ENCODE peak calls at places on chromosomes 12 and 14, in four cellular contexts. P is IMR-90, R is GM10248, V is GM20000. A is an unnamed sample.

GRCh38 chr14:50232276-50232642 is 881 bp upstream of the SOS2 start:
- DNase-seq in P (no peak), R (no peak), V (no peak), A (no peak)

GRCh38 chr12:23611320-23611719 is 338.1 kb downstream of the SOX5 start:
- DNase-seq in P (peak), R (no peak), V (no peak), A (no peak)

GRCh38 chr12:5965950-5966383 is 20.9 kb upstream of the ANO2 start:
- DNase-seq in P (peak), R (peak), V (peak), A (peak)

GRCh38 chr12:65121049-65121955 is at the start of gene WIF1:
- DNase-seq in P (no peak), R (peak), V (peak), A (peak)

GRCh38 chr14:72547999-72548398 is 345.9 kb downstream of the DPF3 start:
- DNase-seq in P (no peak), R (no peak), V (no peak), A (no peak)

GRCh38 chr14:61565181-61565580 is 130.1 kb upstream of the HIF1A start:
- DNase-seq in P (peak), R (no peak), V (no peak), A (no peak)

GRCh38 chr14:94523265-94523664 is 14.0 kb upstream of the SERPINA12 start:
- DNase-seq in P (no peak), R (no peak), V (no peak), A (no peak)

GRCh38 chr12:66822961-66823360 is 144.1 kb upstream of the GRIP1 start:
- DNase-seq in P (no peak), R (no peak), V (no peak), A (no peak)

GRCh38 chr14:26190644-26191043 is 407.2 kb downstream of the NOVA1 start:
- DNase-seq in P (no peak), R (no peak), V (no peak), A (no peak)

GRCh38 chr14:61619494-61619893 is 75.8 kb upstream of the HIF1A start:
- DNase-seq in P (no peak), R (no peak), V (no peak), A (no peak)

GRCh38 chr12:67599691-67600090 is 48.9 kb upstream of the DYRK2 start:
- DNase-seq in P (no peak), R (no peak), V (no peak), A (no peak)

GRCh38 chr12:132284618-132285310 is 44.6 kb downstream of the GALNT9 start:
- DNase-seq in P (no peak), R (no peak), V (no peak), A (no peak)

GRCh38 chr14:33943081-33943480 is 7.8 kb downstream of the EGLN3 start:
- DNase-seq in P (no peak), R (no peak), V (no peak), A (no peak)

GRCh38 chr12:70883855-70884254 is 36.7 kb downstream of the PTPRR start:
- DNase-seq in P (no peak), R (no peak), V (no peak), A (no peak)

GRCh38 chr14:67319142-67319541 is 40.5 kb downstream of the ATP6V1D start:
- DNase-seq in P (peak), R (no peak), V (no peak), A (no peak)

GRCh38 chr12:120625557-120626419 is 14.6 kb upstream of the CABP1 start:
- DNase-seq in P (no peak), R (no peak), V (no peak), A (no peak)

GRCh38 chr12:57139796-57140649 is 7.4 kb downstream of the LRP1-AS start:
- DNase-seq in P (peak), R (no peak), V (no peak), A (no peak)

GRCh38 chr12:107344035-107344808 is 250.9 kb upstream of the CRY1 start:
- DNase-seq in P (peak), R (no peak), V (no peak), A (no peak)

GRCh38 chr12:115710104-115710564 is 567.4 kb downstream of the MED13L start:
- DNase-seq in P (peak), R (no peak), V (no peak), A (no peak)

GRCh38 chr14:33555710-33556350 is 395.0 kb downstream of the EGLN3 start:
- DNase-seq in P (no peak), R (no peak), V (no peak), A (no peak)

GRCh38 chr12:44574586-44574985 is 301.5 kb downstream of the NELL2 start:
- DNase-seq in P (no peak), R (no peak), V (no peak), A (no peak)

DNA sequence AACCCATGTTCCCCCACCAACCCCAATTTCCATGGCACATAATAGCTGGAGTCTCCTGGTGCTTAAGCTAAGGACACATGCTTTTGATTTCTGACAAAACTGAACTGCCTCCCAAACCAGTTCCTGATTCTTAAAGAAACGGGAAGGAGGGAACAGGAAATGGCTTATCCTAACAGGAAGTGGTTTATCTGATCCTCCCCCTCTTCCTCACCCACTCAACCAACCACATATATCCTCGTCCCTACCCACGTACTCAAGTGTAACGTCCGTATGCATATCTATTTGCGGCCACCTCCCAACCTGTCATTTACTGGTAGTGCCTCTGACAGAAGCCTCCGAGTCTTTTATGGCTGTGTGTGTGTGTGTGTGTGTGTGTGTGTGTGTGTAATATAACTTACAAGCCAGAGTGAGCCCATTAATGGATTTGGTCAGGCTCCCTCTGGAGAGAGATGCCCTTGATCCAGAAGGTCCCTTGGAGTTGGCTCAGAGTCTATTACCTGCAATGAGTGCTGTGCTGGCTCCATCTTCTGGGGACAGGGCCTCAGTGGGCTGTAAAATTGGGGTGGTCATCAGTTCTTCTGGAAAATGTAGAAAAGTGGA is 7.7 kb downstream of the DAZAP2 start:
- DNase-seq in P (peak), R (no peak), V (no peak), A (peak)
- TF ChIP-seq CTCF in P (no peak), R (peak), V (peak), A (no peak)

DNA sequence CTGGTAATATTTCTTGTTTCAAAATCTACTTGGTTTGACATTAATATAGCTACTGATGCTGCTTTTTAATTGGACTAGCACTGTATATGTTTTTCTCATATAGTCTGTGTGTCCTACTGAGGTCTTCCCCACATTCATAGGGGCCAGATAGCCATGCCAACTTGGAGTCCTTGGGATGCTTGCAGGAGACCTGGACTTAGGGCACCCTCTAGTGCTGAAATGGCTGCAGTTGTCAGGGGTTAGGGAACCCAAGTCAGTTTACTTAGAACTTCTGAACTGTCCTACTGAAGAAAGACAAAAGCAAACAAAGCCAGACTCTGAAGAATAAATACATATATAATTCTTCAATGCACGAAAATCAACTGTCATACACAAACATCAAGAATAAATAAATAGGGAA is 279.9 kb upstream of the SYT1 start:
- DNase-seq in P (peak), R (no peak), V (no peak), A (no peak)
- TF ChIP-seq CTCF in P (peak), R (no peak), V (no peak), A (peak)

DNA sequence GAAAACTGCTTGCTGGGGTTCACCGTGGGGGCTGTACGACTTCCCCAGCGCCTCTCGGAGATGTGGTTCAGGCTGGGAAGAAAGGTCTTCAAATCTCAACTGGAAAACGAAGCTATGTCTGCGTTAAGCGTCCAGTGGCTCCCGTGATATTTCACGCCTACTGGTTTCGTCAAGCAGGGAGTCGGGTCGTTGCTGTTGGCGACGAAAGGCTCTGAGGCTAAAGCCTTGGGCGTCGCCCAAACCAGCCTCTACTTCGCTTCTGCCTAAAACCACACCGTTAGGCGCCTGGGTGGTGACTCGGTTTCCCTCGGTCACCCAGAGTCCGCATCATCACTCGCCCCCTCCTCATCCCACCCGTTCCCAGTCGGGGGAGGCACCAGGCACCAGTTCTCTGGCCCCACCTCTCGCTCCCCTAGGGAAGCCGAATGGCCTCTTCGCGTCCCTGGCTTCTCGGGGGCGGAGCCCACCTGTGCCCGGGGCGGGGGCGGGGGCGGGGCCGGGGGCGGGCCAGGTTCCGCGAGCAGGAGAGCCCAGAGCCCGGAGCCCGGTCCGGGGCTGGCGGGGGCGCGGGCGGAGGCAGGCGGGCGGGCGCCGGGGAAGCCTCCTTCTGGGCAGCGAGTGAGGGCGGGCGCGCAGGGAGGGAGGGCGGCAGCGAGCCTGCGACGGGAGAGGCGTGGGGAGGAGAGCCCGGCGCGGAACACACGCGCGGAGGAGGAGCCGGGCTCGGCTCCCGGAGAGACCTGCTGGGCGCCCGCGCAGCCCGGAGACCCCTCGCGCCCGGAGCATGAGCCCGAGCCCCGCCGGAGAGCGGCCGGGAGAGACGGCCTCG is at the start of gene B4GALNT3:
- DNase-seq in P (no peak), R (peak), V (peak), A (peak)
- TF ChIP-seq CTCF in P (no peak), R (no peak), V (no peak), A (no peak)

GRCh38 chr14:90941705-90942104 is 118.7 kb downstream of the RPS6KA5 start:
- DNase-seq in P (no peak), R (no peak), V (no peak), A (no peak)
- TF ChIP-seq CTCF in P (no peak), R (no peak), V (no peak), A (no peak)

DNA sequence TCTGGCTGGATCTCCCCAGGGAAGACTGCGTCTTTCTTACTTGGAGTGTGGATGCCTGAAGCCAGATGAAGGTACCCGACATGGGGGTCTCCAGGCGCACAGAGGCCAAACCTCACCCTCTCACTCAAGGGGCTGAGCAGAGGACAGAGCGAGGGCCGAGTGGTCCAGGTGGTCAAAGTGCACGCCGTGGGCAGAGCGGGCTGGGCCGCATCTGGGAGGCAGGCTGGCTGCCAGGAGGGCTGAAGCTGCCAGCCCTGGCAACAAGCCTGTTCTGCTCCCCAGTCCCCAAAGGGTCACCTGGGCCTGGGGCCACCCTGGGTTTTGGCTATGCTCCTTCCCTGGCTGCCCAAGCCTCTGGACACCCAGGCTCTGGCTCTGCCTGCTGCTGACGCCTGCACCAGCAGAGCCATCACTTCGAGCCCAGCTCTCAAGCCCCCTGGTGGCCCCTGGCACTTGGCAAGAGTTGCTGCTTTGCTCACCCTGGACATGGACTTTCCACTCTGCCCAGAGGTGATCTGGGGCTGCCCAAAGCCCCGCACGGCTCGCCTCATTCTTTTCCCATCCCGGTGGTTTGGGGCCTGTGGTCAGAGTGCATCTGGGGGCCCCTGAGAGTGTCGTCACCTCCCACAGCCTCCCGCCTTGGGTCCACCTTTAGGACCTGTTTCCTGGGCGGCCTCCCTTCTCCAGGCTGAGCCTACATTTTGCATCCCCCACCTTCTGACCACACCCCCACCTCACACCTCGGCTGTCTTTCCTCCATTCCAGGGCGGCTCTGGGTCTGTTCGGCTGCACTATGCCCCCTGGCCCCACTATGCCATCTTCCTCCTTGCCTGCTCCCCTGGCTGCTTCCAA is 2.8 kb downstream of the ADSS1 start:
- DNase-seq in P (no peak), R (no peak), V (no peak), A (no peak)
- TF ChIP-seq CTCF in P (no peak), R (no peak), V (no peak), A (no peak)

GRCh38 chr12:88951177-88951576 is 370.9 kb upstream of the KITLG start:
- DNase-seq in P (no peak), R (no peak), V (no peak), A (no peak)

GRCh38 chr12:88945041-88945732 is 364.9 kb upstream of the KITLG start:
- DNase-seq in P (peak), R (no peak), V (no peak), A (no peak)

GRCh38 chr12:88944403-88944802 is 364.1 kb upstream of the KITLG start:
- DNase-seq in P (peak), R (no peak), V (no peak), A (no peak)

GRCh38 chr12:88946377-88946997 is 366.2 kb upstream of the KITLG start:
- DNase-seq in P (peak), R (no peak), V (no peak), A (no peak)

GRCh38 chr12:88947486-88948043 is 367.3 kb upstream of the KITLG start:
- DNase-seq in P (no peak), R (no peak), V (no peak), A (no peak)
- TF ChIP-seq CTCF in P (no peak), R (no peak), V (no peak), A (no peak)

DNA sequence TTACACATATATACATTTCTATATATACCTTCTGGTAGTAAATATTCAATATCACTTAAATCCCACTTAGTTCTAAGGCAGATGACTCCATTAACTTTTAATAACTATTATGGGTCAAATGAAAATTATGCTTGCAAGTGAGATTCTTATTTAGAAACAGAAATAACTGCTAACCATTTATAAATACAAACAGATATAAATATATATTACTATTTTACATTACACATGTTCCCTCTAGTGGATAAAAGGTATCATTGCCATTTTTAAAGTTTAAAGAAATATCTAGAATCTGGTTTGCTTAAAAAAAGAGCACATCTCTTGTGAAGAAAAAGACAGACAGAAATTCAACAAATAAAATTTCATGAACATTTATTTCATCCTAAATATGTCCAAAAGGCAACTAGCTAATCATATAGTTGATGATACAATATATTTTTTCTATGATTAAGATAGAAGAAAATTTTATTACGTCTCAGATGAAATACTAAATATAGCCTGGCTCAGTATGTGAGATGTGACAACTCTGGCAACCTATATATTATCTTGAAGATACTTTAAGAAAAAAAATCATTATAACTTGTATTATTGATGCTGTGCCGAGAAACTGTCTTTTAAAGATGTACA is 11.7 kb upstream of the RAD51AP1 start:
- DNase-seq in P (peak), R (no peak), V (peak), A (peak)
- TF ChIP-seq CTCF in P (peak), R (peak), V (no peak), A (no peak)

GRCh38 chr14:99430491-99430890 is 50.2 kb downstream of the SETD3 start:
- DNase-seq in P (no peak), R (peak), V (no peak), A (no peak)
- TF ChIP-seq CTCF in P (peak), R (no peak), V (no peak), A (no peak)

A was measured in GM13976.